ENCODE peak calls at places on chromosomes 2 and 18, in ten cellular contexts. One of them, this sample, is unnamed.

GRCh38 chr2:138034536-138034935 is 70.3 kb downstream of the HNMT start:
- DNase-seq in progenitor cell of endocrine pancreas: no peak
- DNase-seq in cardiac fibroblast: no peak
- DNase-seq in neural progenitor cell: peak
- DNase-seq in chondrocyte: no peak
- DNase-seq in heart left ventricle: no peak
- DNase-seq in brain microvascular endothelial cell: no peak
- DNase-seq in cardiac muscle cell: peak
- DNase-seq in tibial artery: no peak
- DNase-seq in fibroblast of the aortic adventitia: no peak
- DNase-seq in this sample: no peak

GRCh38 chr2:137254081-137254480 is 488.7 kb downstream of the THSD7B start:
- DNase-seq in heart left ventricle: no peak
- DNase-seq in fibroblast of the aortic adventitia: no peak
- DNase-seq in brain microvascular endothelial cell: no peak
- DNase-seq in cardiac muscle cell: no peak
- DNase-seq in cardiac fibroblast: no peak
- DNase-seq in chondrocyte: no peak
- DNase-seq in neural progenitor cell: no peak
- DNase-seq in progenitor cell of endocrine pancreas: no peak
- DNase-seq in tibial artery: no peak
- DNase-seq in this sample: no peak

GRCh38 chr2:133012847-133013734 is 343.1 kb upstream of the LYPD1 start:
- DNase-seq in neural progenitor cell: no peak
- DNase-seq in heart left ventricle: no peak
- DNase-seq in tibial artery: no peak
- DNase-seq in fibroblast of the aortic adventitia: no peak
- DNase-seq in brain microvascular endothelial cell: no peak
- DNase-seq in cardiac muscle cell: no peak
- DNase-seq in cardiac fibroblast: no peak
- DNase-seq in chondrocyte: no peak
- DNase-seq in progenitor cell of endocrine pancreas: no peak
- DNase-seq in this sample: no peak

GRCh38 chr2:69601179-69601612 is 42.3 kb downstream of the AAK1 start:
- DNase-seq in progenitor cell of endocrine pancreas: no peak
- DNase-seq in fibroblast of the aortic adventitia: peak
- DNase-seq in tibial artery: no peak
- DNase-seq in brain microvascular endothelial cell: peak
- DNase-seq in cardiac fibroblast: peak
- DNase-seq in cardiac muscle cell: no peak
- DNase-seq in heart left ventricle: no peak
- DNase-seq in chondrocyte: no peak
- DNase-seq in neural progenitor cell: no peak
- DNase-seq in this sample: peak

GRCh38 chr2:37692731-37693130 is 21.3 kb upstream of the CDC42EP3 start:
- DNase-seq in chondrocyte: no peak
- DNase-seq in tibial artery: no peak
- DNase-seq in brain microvascular endothelial cell: no peak
- DNase-seq in cardiac muscle cell: no peak
- DNase-seq in cardiac fibroblast: peak
- DNase-seq in heart left ventricle: no peak
- DNase-seq in progenitor cell of endocrine pancreas: no peak
- DNase-seq in neural progenitor cell: no peak
- DNase-seq in fibroblast of the aortic adventitia: peak
- DNase-seq in this sample: no peak

GRCh38 chr18:7281579-7281978 is 50.7 kb downstream of the LRRC30 start:
- DNase-seq in chondrocyte: no peak
- DNase-seq in neural progenitor cell: no peak
- DNase-seq in heart left ventricle: no peak
- DNase-seq in progenitor cell of endocrine pancreas: no peak
- DNase-seq in brain microvascular endothelial cell: no peak
- DNase-seq in fibroblast of the aortic adventitia: no peak
- DNase-seq in tibial artery: no peak
- DNase-seq in cardiac muscle cell: no peak
- DNase-seq in cardiac fibroblast: no peak
- DNase-seq in this sample: no peak

GRCh38 chr2:215414674-215415073 is 21.2 kb downstream of the FN1 start:
- DNase-seq in heart left ventricle: no peak
- DNase-seq in cardiac muscle cell: peak
- DNase-seq in neural progenitor cell: no peak
- DNase-seq in cardiac fibroblast: no peak
- DNase-seq in brain microvascular endothelial cell: peak
- DNase-seq in progenitor cell of endocrine pancreas: no peak
- DNase-seq in fibroblast of the aortic adventitia: no peak
- DNase-seq in tibial artery: no peak
- DNase-seq in chondrocyte: no peak
- DNase-seq in this sample: no peak

GRCh38 chr18:8163287-8163959 is 445.8 kb upstream of the RAB12 start:
- DNase-seq in brain microvascular endothelial cell: no peak
- DNase-seq in cardiac fibroblast: no peak
- DNase-seq in fibroblast of the aortic adventitia: no peak
- DNase-seq in cardiac muscle cell: no peak
- DNase-seq in tibial artery: no peak
- DNase-seq in neural progenitor cell: no peak
- DNase-seq in heart left ventricle: no peak
- DNase-seq in chondrocyte: no peak
- DNase-seq in progenitor cell of endocrine pancreas: no peak
- DNase-seq in this sample: no peak

GRCh38 chr18:44098551-44099098 is 582.1 kb upstream of the SETBP1 start:
- DNase-seq in cardiac fibroblast: peak
- DNase-seq in progenitor cell of endocrine pancreas: no peak
- DNase-seq in chondrocyte: no peak
- DNase-seq in cardiac muscle cell: peak
- DNase-seq in tibial artery: no peak
- DNase-seq in heart left ventricle: no peak
- DNase-seq in brain microvascular endothelial cell: peak
- DNase-seq in fibroblast of the aortic adventitia: peak
- DNase-seq in neural progenitor cell: peak
- DNase-seq in this sample: no peak

GRCh38 chr2:37350034-37350433 is 5.6 kb downstream of the QPCT start:
- DNase-seq in fibroblast of the aortic adventitia: no peak
- DNase-seq in heart left ventricle: no peak
- DNase-seq in progenitor cell of endocrine pancreas: no peak
- DNase-seq in neural progenitor cell: no peak
- DNase-seq in chondrocyte: no peak
- DNase-seq in cardiac muscle cell: no peak
- DNase-seq in brain microvascular endothelial cell: no peak
- DNase-seq in tibial artery: no peak
- DNase-seq in cardiac fibroblast: peak
- DNase-seq in this sample: no peak

GRCh38 chr2:28649481-28650260 is 102.0 kb upstream of the PPP1CB start:
- DNase-seq in heart left ventricle: no peak
- DNase-seq in neural progenitor cell: no peak
- DNase-seq in cardiac fibroblast: no peak
- DNase-seq in brain microvascular endothelial cell: no peak
- DNase-seq in fibroblast of the aortic adventitia: no peak
- DNase-seq in progenitor cell of endocrine pancreas: no peak
- DNase-seq in tibial artery: no peak
- DNase-seq in chondrocyte: no peak
- DNase-seq in cardiac muscle cell: no peak
- DNase-seq in this sample: no peak

GRCh38 chr2:237045449-237045848 is 40.2 kb upstream of the COPS8 start:
- DNase-seq in cardiac muscle cell: no peak
- DNase-seq in neural progenitor cell: no peak
- DNase-seq in cardiac fibroblast: no peak
- DNase-seq in chondrocyte: no peak
- DNase-seq in tibial artery: no peak
- DNase-seq in progenitor cell of endocrine pancreas: no peak
- DNase-seq in fibroblast of the aortic adventitia: no peak
- DNase-seq in heart left ventricle: no peak
- DNase-seq in brain microvascular endothelial cell: no peak
- DNase-seq in this sample: peak

DNA sequence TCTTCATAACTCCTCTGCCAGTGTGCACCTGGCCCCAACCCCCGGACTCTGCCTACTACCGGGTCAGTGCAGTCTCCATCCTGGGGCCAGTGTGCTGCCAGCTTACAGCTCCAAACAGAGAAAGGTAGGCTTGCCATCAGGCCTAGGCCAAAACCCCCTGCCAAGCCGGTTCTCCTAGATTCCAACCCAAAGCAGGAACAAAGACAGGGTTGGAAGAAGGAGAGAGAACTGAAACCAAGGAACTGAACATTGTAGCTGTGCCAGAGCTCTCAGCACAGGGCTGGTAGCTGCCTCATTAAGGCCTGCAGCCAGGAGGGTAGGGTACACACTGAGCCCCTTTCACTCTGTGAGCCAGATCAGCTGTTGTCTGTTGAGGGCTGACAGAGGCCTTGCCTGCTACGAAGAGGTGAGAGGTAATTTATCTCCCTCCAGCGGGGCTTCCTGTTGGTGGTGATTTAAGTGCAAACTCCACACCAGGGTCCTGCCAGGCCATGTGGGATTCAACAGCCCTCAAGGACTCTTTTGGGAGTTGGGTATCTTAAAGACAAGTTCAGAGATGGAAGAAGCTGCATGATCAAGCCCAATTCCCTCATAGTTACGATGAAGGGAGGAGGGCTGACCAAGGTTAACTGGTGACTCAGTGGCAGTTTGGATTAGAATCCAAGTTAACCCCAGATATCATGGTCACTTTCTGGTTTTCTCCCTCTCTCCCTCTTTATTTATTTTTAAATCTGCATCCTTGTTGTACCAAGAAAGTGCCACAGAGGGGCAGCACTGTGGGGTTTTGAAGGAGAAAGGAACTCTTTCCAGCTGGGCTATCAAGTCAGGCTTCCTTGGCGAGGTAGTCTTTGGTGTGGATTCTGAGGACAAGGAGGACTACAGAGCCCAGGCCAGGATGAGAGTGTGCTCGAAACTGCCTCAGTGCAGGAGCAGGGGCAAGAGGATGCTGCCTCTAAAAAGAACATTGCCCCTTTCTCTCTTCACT is 48.1 kb downstream of the CYRIA start:
- DNase-seq in chondrocyte: no peak
- DNase-seq in neural progenitor cell: peak
- DNase-seq in progenitor cell of endocrine pancreas: no peak
- DNase-seq in cardiac muscle cell: peak
- DNase-seq in cardiac fibroblast: peak
- DNase-seq in brain microvascular endothelial cell: peak
- DNase-seq in fibroblast of the aortic adventitia: peak
- DNase-seq in heart left ventricle: no peak
- DNase-seq in tibial artery: peak
- DNase-seq in this sample: no peak
- TF ChIP-seq CTCF in chondrocyte: peak
- TF ChIP-seq CTCF in neural progenitor cell: peak
- TF ChIP-seq CTCF in progenitor cell of endocrine pancreas: peak
- TF ChIP-seq CTCF in cardiac muscle cell: peak
- TF ChIP-seq CTCF in cardiac fibroblast: peak
- TF ChIP-seq CTCF in brain microvascular endothelial cell: peak
- TF ChIP-seq CTCF in fibroblast of the aortic adventitia: peak
- TF ChIP-seq CTCF in heart left ventricle: peak
- TF ChIP-seq CTCF in tibial artery: peak
- TF ChIP-seq CTCF in this sample: peak

DNA sequence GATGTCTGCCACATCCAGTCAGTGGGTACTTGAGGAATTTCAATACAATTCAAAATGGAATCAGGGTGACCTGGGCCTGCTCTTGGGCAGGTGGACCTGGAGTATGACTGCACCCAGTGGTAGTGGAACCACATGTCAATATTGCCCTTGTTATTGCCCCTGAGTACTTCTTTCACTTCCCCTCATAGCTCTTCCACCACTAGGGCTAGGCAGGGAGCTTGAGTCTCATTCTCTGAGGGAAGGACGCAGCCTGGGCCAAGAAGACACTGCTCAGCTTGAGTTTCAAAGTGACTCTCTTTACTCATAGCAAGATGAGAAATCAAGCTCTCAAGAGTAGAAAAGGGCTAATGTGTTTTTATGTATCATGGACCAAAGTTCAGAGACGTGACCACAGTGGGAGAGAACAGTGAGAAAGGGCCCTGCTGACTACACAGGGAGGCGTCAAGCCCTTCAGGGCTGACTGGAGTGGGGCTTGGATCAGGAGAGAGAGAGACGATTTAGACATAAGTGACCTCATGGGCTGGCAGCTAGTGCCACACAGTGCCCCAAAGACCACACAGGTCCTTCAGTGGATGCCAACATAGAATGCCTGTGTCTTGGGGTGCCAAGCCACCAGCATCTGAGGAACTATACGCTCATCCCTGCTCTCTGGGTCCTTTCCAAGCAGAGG is 12.8 kb downstream of the PTMA start:
- DNase-seq in progenitor cell of endocrine pancreas: no peak
- DNase-seq in cardiac fibroblast: no peak
- DNase-seq in chondrocyte: peak
- DNase-seq in tibial artery: no peak
- DNase-seq in cardiac muscle cell: no peak
- DNase-seq in neural progenitor cell: no peak
- DNase-seq in brain microvascular endothelial cell: no peak
- DNase-seq in heart left ventricle: no peak
- DNase-seq in fibroblast of the aortic adventitia: no peak
- DNase-seq in this sample: no peak
- TF ChIP-seq CTCF in progenitor cell of endocrine pancreas: no peak
- TF ChIP-seq CTCF in cardiac fibroblast: no peak
- TF ChIP-seq CTCF in chondrocyte: no peak
- TF ChIP-seq CTCF in tibial artery: no peak
- TF ChIP-seq CTCF in cardiac muscle cell: no peak
- TF ChIP-seq CTCF in neural progenitor cell: no peak
- TF ChIP-seq CTCF in brain microvascular endothelial cell: no peak
- TF ChIP-seq CTCF in heart left ventricle: no peak
- TF ChIP-seq CTCF in fibroblast of the aortic adventitia: no peak
- TF ChIP-seq CTCF in this sample: no peak

GRCh38 chr2:117972466-117973123 is 41.3 kb downstream of the CCDC93 start:
- DNase-seq in fibroblast of the aortic adventitia: peak
- DNase-seq in tibial artery: no peak
- DNase-seq in cardiac muscle cell: no peak
- DNase-seq in cardiac fibroblast: peak
- DNase-seq in chondrocyte: no peak
- DNase-seq in brain microvascular endothelial cell: peak
- DNase-seq in neural progenitor cell: no peak
- DNase-seq in progenitor cell of endocrine pancreas: no peak
- DNase-seq in heart left ventricle: no peak
- DNase-seq in this sample: no peak
- TF ChIP-seq CTCF in fibroblast of the aortic adventitia: no peak
- TF ChIP-seq CTCF in tibial artery: no peak
- TF ChIP-seq CTCF in cardiac muscle cell: peak
- TF ChIP-seq CTCF in cardiac fibroblast: peak
- TF ChIP-seq CTCF in chondrocyte: no peak
- TF ChIP-seq CTCF in brain microvascular endothelial cell: peak
- TF ChIP-seq CTCF in neural progenitor cell: no peak
- TF ChIP-seq CTCF in progenitor cell of endocrine pancreas: no peak
- TF ChIP-seq CTCF in heart left ventricle: no peak
- TF ChIP-seq CTCF in this sample: no peak

DNA sequence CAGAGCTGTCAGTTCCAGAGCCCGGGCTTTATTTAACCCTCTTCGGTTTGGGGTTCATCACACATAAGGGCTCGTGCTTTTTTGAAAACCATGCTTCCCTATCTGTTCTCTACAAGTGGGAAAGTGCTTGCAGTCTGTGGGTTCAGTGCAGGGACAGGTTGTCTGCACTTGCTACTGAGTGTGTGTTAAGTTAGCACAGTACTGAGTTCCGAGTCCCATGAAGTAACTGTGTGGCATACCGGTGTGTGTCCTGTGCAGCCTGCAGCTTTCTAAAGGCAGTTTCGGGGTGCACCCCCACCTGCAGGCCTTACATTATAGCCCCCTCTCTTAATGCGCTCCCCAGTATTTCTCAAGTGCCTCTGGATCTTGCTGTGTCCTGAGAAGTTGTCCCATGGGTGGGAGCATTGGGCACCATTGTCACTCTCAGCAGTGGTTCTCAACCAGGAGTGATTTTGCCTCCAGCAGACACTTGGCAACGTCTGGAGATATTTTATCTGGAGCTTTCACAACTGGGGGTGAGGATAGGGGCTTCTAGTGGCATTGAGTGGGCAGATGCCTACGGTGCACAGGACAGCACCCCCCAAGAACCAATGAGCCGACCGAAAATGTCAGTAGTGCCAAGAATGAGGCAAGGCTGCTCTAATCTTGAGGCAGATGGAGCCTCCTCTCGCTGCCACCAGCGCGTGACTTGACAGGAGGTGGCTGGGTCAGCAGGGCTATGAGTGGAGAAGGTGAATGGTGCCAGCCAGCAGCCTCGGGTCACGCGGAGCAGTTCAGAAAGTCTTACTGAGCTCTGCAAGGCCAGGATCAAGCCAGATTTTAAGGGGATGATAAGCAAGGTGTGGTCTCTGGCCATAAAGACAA is 152.2 kb downstream of the SMAD7 start:
- DNase-seq in brain microvascular endothelial cell: no peak
- DNase-seq in progenitor cell of endocrine pancreas: no peak
- DNase-seq in cardiac muscle cell: no peak
- DNase-seq in cardiac fibroblast: no peak
- DNase-seq in neural progenitor cell: no peak
- DNase-seq in chondrocyte: peak
- DNase-seq in fibroblast of the aortic adventitia: no peak
- DNase-seq in heart left ventricle: peak
- DNase-seq in tibial artery: peak
- DNase-seq in this sample: no peak
- TF ChIP-seq CTCF in brain microvascular endothelial cell: no peak
- TF ChIP-seq CTCF in progenitor cell of endocrine pancreas: no peak
- TF ChIP-seq CTCF in cardiac muscle cell: no peak
- TF ChIP-seq CTCF in cardiac fibroblast: no peak
- TF ChIP-seq CTCF in neural progenitor cell: no peak
- TF ChIP-seq CTCF in chondrocyte: no peak
- TF ChIP-seq CTCF in fibroblast of the aortic adventitia: no peak
- TF ChIP-seq CTCF in heart left ventricle: no peak
- TF ChIP-seq CTCF in tibial artery: no peak
- TF ChIP-seq CTCF in this sample: no peak